ENCODE peak calls at places on chromosomes 2 and 18, in four cellular contexts. T is brain microvascular endothelial cell, B is psoas muscle, E is tibial artery. Q is an unnamed sample.

GRCh38 chr18:45073556-45073955 is 392.9 kb downstream of the SETBP1 start:
- DNase-seq in T (no peak), B (no peak), E (no peak), Q (no peak)

GRCh38 chr2:1162768-1163584 is 212.3 kb downstream of the SNTG2 start:
- DNase-seq in B (no peak), T (peak; percentile 53), E (no peak), Q (no peak)

GRCh38 chr2:133607679-133608078 is 39.4 kb upstream of the NCKAP5 start:
- DNase-seq in T (peak; percentile 90), B (no peak), E (no peak), Q (no peak)

GRCh38 chr2:9403924-9404323 is 19.4 kb downstream of the ITGB1BP1 start:
- DNase-seq in T (peak; percentile 37), B (no peak), E (no peak), Q (no peak)

GRCh38 chr2:180366481-180366880 is 359.4 kb upstream of the CWC22 start:
- DNase-seq in E (no peak), B (no peak), T (no peak), Q (no peak)

GRCh38 chr18:7723558-7723957 is 156.4 kb downstream of the PTPRM start:
- DNase-seq in T (no peak), E (no peak), B (no peak), Q (no peak)

GRCh38 chr2:138058427-138058826 is 94.2 kb downstream of the HNMT start:
- DNase-seq in E (no peak), B (no peak), T (no peak), Q (no peak)

GRCh38 chr2:144522741-144523605 is 3.1 kb upstream of the ZEB2 start:
- DNase-seq in B (peak; percentile 36), T (peak; percentile 33), E (peak; percentile 77), Q (no peak)

GRCh38 chr2:25398534-25398933 is 56.8 kb upstream of the DNMT3A start:
- DNase-seq in B (no peak), T (no peak), E (no peak), Q (no peak)

GRCh38 chr2:20989404-20989803 is 54.5 kb downstream of the APOB start:
- DNase-seq in E (no peak), T (no peak), B (no peak), Q (no peak)

GRCh38 chr2:20990446-20990988 is 53.4 kb downstream of the APOB start:
- DNase-seq in E (no peak), T (no peak), B (no peak), Q (no peak)

GRCh38 chr2:20986540-20986939 is 57.3 kb downstream of the APOB start:
- DNase-seq in E (peak; percentile 87), T (no peak), B (peak; percentile 56), Q (no peak)

GRCh38 chr2:20991031-20991430 is 52.8 kb downstream of the APOB start:
- DNase-seq in T (no peak), E (no peak), B (no peak), Q (no peak)

DNA sequence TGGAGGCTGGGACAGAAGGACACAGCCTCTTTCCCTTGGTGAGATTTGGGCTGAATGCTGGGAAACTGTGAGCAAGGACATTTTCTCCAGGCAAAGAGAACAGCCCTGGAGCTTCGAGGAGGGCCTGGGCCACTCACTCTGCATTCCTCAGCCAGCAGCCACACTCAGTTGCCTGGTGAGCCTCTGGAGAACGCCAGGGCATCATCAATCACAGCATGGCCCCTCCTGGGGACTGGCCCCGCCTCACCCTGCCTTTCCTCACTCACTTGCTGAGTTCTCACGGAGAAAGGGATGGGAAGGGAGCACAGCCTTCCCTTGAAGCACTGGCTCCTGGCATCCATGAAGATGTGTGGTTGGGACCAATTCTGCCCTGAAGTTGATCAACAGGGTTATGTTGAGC is 55.0 kb downstream of the APOB start:
- DNase-seq in B (no peak), T (no peak), E (no peak), Q (no peak)
- H3K27me3 ChIP-seq in B (no peaks in the 10 kb centered on the region), T (no peaks in the 10 kb centered on the region), E (no peaks in the 10 kb centered on the region), Q (no peaks in the 10 kb centered on the region)

GRCh38 chr2:56292966-56293365 is 109.2 kb downstream of the CCDC85A start:
- DNase-seq in E (no peak), T (no peak), B (no peak), Q (no peak)

GRCh38 chr2:56291711-56292110 is 107.9 kb downstream of the CCDC85A start:
- DNase-seq in T (no peak), E (no peak), B (no peak), Q (no peak)

GRCh38 chr2:56299166-56299806 is 115.5 kb downstream of the CCDC85A start:
- DNase-seq in E (no peak), T (no peak), B (no peak), Q (no peak)

GRCh38 chr2:56295666-56296065 is 111.9 kb downstream of the CCDC85A start:
- DNase-seq in B (no peak), E (no peak), T (no peak), Q (no peak)

DNA sequence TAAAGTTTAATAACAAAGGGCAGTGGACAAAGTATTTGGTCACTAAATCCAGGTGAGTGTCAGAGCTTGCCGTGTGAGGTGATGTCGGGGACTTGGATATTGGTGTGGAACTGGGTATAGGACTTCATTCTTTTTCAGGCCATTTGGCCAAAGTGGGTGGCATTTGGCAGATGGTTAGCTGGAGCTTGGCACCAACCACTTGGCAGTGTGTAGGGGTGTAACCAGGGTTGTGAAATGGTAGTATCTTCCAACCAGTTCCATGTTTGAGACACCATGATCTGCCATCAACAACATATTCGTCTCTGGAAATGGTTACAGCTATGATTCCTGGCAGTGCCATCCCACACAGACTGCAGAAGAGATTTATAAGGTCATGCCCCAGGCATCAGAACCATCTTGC is 113.9 kb downstream of the CCDC85A start:
- DNase-seq in T (no peak), B (no peak), E (no peak), Q (no peak)
- H3K27me3 ChIP-seq in T (no peaks in the 10 kb centered on the region), B (no peaks in the 10 kb centered on the region), E (no peaks in the 10 kb centered on the region), Q (no peaks in the 10 kb centered on the region)

DNA sequence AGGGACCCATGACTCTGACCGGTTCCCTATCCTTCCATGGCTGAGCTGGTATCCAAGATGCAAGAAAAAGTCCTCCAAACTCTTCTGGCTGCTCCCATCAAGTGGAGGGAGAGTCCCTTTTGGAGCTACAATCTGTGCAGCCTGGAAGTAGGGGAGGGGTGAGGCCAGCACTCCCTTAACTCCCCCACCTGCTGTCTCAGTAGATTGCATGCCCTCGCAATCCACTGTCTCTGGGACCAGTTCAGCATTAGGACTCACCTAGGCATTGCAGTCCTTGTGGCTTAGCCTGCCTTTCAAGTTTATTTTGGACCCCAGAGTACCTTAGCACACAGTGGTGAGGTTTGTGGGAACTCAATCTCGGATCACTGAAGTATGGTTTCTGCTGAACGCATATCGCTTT is 14.2 kb upstream of the FMNL2 start:
- DNase-seq in T (no peak), B (no peak), E (no peak), Q (no peak)
- H3K27me3 ChIP-seq in T (no peaks in the 10 kb centered on the region), B (no peaks in the 10 kb centered on the region), E (no peaks in the 10 kb centered on the region), Q (no peaks in the 10 kb centered on the region)

GRCh38 chr2:47531378-47532042 is 128.6 kb downstream of the MSH2 start:
- DNase-seq in E (no peak), T (no peak), B (no peak), Q (no peak)
- H3K27me3 ChIP-seq in E (no peaks in the 10 kb centered on the region), T (no peaks in the 10 kb centered on the region), B (no peaks in the 10 kb centered on the region), Q (no peaks in the 10 kb centered on the region)

DNA sequence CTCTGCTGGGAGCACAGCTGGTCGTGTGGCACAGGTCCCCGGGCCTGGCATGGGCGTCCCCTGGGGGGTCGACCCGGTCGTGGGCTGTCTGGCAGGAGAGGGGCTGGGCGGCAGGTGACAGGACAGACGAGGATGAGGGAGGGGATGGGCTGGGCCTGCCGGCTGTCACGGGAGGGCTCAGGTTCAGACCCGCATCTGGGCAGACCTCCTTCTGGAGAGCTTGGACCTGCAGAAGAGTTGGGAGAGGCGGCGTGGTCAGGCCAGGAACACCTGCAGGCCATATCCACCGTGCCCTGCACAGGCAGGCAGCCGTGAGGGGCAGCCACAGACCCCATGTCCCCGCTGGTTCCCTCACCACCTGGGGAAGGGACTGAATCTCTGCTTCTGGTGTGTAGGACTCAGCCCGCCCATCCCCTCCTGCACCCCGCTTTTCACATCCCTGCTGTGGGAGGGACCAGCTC is 25.5 kb downstream of the AQP12A start:
- DNase-seq in E (no peak), B (peak; percentile 9), T (no peak), Q (no peak)
- H3K27me3 ChIP-seq in E (no peaks in the 10 kb centered on the region), B (no peaks in the 10 kb centered on the region), T (no peaks in the 10 kb centered on the region), Q (no peaks in the 10 kb centered on the region)

DNA sequence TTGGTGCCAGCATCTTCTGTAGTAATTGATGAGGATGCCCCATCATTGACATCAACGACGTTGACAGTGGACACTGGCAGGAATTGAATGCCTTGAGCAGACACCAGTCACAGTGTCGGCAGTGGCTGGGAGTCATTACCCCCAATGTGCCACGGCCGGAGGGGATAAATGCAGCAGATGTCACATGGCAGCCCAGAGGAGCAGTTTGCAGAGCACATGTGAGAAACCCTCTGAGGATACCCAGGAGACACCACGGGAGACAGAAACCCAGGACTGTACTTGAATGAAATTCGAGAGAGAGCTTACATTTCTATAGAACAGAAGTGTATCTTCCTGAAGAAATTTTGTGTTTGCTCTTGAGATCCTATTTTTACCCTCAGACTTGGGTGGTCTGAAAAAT is 409.1 kb upstream of the TNP1 start:
- DNase-seq in T (no peak), E (no peak), B (no peak), Q (no peak)
- H3K27me3 ChIP-seq in T (no peaks in the 10 kb centered on the region), E (no peaks in the 10 kb centered on the region), B (no peaks in the 10 kb centered on the region), Q (no peaks in the 10 kb centered on the region)

DNA sequence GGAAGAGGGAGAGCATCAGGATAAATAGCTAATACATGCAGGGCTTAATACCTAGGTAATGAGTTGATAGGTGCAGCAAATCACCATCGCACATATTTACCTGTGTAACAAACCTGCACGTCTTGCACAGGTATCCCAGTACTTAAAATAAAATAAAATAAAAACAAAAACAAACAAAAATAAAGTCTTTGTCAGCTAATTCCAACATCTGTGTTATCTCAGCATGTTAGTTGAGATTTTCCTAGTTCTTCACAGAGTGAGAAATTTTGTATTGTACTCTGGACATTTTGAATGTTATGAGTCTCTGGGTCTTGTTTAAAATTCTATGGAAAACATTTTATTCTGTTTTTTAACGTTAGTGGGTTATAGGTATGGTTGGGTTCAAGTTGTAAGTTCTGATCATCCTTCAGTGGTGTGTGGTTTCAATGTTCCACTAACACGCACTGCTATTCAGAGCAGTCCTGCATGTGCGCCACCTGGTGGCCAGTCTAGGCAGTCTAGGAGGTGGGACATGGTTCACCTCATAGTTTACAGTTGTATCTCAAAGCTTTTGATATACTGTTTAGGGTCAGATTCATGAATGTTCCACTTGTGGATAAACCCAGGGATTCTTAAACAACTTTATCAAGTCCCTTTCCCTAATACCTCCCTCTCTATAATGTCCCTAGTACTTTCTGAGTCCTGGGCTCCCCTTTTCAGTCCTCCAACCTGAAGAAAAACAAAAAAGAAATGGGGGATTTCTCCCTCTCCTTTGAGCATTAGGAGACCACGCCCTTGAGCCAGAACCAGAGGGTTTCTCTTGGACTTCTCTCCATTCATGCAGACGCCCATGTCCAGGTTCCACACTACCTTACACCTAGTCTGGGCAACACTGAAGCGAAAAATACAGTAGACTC is 213.4 kb upstream of the GATA6 start:
- DNase-seq in E (peak; percentile 71), T (peak; percentile 67), B (peak; percentile 74), Q (peak; percentile 68)
- H3K27me3 ChIP-seq in E (no peaks in the 10 kb centered on the region), T (no peaks in the 10 kb centered on the region), B (no peaks in the 10 kb centered on the region), Q (peaks cover 2% of the 10 kb centered on the region)

GRCh38 chr2:26516781-26517180 is 38.9 kb upstream of the OTOF start:
- DNase-seq in T (no peak), E (no peak), B (no peak), Q (no peak)
- H3K27me3 ChIP-seq in T (peaks cover 12% of the 10 kb centered on the region), E (no peaks in the 10 kb centered on the region), B (peaks cover 4% of the 10 kb centered on the region), Q (no peaks in the 10 kb centered on the region)